ENCODE peak calls at places on chromosomes 3 and 15, in ten cellular contexts. D is RWPE1; H is fibroblast of lung; V is heart left ventricle; G is IMR-90; T is effector memory CD4-positive, alpha-beta T cell; F is heart right ventricle; Q is A549; N is sigmoid colon; R is tibial artery. E is an unnamed sample.

GRCh38 chr3:195563317-195563716 is 20.2 kb upstream of the PPP1R2 start:
- DNase-seq in D (no peak), H (no peak), V (no peak), G (no peak), T (no peak), F (no peak), Q (no peak), N (no peak), R (no peak), E (no peak)

GRCh38 chr15:69848551-69849231 is 249.0 kb downstream of the TLE3 start:
- DNase-seq in D (peak), H (no peak), V (no peak), G (no peak), T (no peak), F (no peak), Q (no peak), N (no peak), R (no peak), E (no peak)

GRCh38 chr3:16994842-16995535 is 110.2 kb downstream of the PLCL2 start:
- DNase-seq in D (no peak), H (no peak), V (no peak), G (no peak), T (no peak), F (no peak), Q (peak), N (no peak), R (no peak), E (no peak)

GRCh38 chr15:70088887-70089691 is 8.6 kb downstream of the TLE3 start:
- DNase-seq in D (no peak), H (peak), V (peak), G (peak), T (no peak), F (peak), Q (no peak), N (no peak), R (no peak), E (no peak)

GRCh38 chr15:35545316-35545824 is 595 bp downstream of the DPH6 start:
- DNase-seq in D (peak), H (peak), V (peak), G (peak), T (no peak), F (peak), Q (peak), N (peak), R (peak), E (no peak)

GRCh38 chr15:77702211-77702957 is 69.7 kb upstream of the LINGO1 start:
- DNase-seq in D (peak), H (peak), V (no peak), G (peak), T (no peak), F (no peak), Q (peak), N (no peak), R (no peak), E (no peak)

GRCh38 chr15:90343391-90343790 is 8.7 kb upstream of the ZNF774 start:
- DNase-seq in D (peak), H (peak), V (no peak), G (peak), T (no peak), F (no peak), Q (no peak), N (no peak), R (no peak), E (no peak)

GRCh38 chr3:178385280-178385952 is 150.8 kb upstream of the KCNMB2 start:
- DNase-seq in D (peak), H (peak), V (no peak), G (peak), T (no peak), F (no peak), Q (no peak), N (no peak), R (no peak), E (peak)

GRCh38 chr3:194313642-194314430 is 37.3 kb downstream of the CPN2 start:
- DNase-seq in D (no peak), H (peak), V (no peak), G (no peak), T (no peak), F (peak), Q (no peak), N (peak), R (peak), E (no peak)

GRCh38 chr3:194315088-194315964 is 35.8 kb downstream of the CPN2 start:
- DNase-seq in D (peak), H (peak), V (peak), G (peak), T (peak), F (peak), Q (peak), N (peak), R (peak), E (peak)

GRCh38 chr3:194314669-194315068 is 36.5 kb downstream of the CPN2 start:
- DNase-seq in D (no peak), H (no peak), V (no peak), G (no peak), T (no peak), F (no peak), Q (no peak), N (no peak), R (no peak), E (no peak)

GRCh38 chr3:194316918-194317317 is 34.2 kb downstream of the CPN2 start:
- DNase-seq in D (no peak), H (no peak), V (no peak), G (no peak), T (no peak), F (no peak), Q (no peak), N (no peak), R (no peak), E (no peak)

DNA sequence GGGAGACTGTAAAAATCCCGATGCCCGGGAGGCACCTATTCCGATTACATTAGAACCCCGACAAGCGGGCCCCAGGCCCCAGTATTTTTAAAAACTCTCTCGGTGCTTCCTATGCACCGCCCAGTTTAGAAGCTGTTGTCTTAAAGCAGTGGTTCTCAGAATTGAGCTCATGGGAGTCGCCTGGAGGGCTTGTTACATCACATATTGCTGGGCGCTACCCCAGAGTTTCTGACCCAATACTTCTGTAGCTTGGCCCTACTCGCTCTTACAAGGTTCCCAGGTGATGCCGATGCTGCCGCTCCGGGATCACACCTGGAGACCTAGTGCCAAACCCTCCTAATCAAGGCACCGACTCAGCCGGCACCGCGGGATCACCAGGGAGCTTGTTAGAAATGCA is 35.2 kb downstream of the CPN2 start:
- DNase-seq in D (peak), H (no peak), V (no peak), G (no peak), T (no peak), F (no peak), Q (no peak), N (peak), R (no peak), E (no peak)
- H3K27ac ChIP-seq in D (peak), H (no peak), V (no peak), G (no peak), T (no peak), F (no peak), Q (peak), N (peak), R (no peak), E (no peak)

DNA sequence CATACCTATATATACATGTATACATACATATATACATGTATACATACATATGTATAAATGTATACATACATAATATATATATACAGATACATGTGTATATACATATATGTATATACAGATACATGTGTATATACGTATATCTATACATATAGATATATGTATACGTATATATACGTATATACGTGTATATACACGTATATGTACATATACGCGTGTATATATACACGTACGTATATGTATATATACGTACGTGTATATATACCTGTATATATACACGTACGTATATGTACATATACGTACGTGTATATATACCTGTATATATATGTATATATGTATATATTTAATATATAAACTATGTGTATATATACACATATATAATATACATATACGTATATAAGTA is 955.2 kb downstream of the AGBL1 start:
- DNase-seq in D (no peak), H (no peak), V (no peak), G (no peak), T (no peak), F (no peak), Q (no peak), N (no peak), R (no peak), E (no peak)
- H3K27ac ChIP-seq in D (no peak), H (no peak), V (no peak), G (no peak), T (no peak), F (no peak), Q (no peak), N (no peak), R (no peak), E (no peak)

GRCh38 chr15:81336568-81336967 is 12.6 kb upstream of the STARD5 start:
- DNase-seq in D (peak), H (peak), V (no peak), G (peak), T (no peak), F (no peak), Q (peak), N (no peak), R (no peak), E (no peak)

GRCh38 chr15:81335631-81336030 is 11.7 kb upstream of the STARD5 start:
- DNase-seq in D (no peak), H (no peak), V (no peak), G (no peak), T (no peak), F (no peak), Q (no peak), N (no peak), R (no peak), E (no peak)

GRCh38 chr15:81333363-81333762 is 9.4 kb upstream of the STARD5 start:
- DNase-seq in D (no peak), H (no peak), V (no peak), G (no peak), T (no peak), F (no peak), Q (no peak), N (no peak), R (no peak), E (no peak)

GRCh38 chr15:81337241-81337640 is 13.3 kb upstream of the STARD5 start:
- DNase-seq in D (no peak), H (no peak), V (no peak), G (no peak), T (no peak), F (no peak), Q (no peak), N (no peak), R (no peak), E (no peak)

DNA sequence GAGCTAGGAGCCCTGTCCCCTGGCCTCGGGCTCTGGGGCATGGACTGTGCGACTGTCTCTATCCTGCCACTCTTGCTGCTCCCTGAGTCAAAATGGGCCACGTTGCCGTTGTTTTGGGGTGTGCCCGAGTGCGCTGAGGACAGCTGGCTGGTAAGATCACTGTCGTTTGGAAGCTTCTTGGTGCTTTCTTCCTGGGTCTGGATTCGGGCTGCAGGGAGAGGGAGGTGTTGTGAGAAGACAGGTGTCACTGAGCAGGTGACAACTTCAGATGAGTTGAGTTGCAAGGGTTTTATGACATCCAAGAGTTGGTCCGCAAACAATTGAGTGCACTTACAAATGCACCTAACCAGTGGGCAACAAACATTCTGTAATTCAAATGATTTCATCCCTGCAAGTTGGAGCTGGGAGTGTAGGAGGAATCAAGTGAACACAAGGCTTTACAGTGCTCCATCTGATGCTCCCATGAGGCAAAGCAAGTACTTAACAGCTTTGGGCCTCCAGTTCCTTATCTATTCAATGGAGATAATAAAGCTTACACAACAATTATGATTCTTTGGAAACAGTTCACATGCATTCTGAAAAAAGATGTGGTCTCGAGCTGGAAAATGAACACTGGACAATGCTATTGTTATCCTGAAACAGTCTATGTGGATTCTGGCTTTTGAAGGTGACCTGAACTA is 11.0 kb upstream of the STARD5 start:
- DNase-seq in D (no peak), H (no peak), V (no peak), G (no peak), T (no peak), F (no peak), Q (no peak), N (no peak), R (no peak), E (no peak)
- H3K27ac ChIP-seq in D (no peak), H (no peak), V (no peak), G (no peak), T (no peak), F (no peak), Q (no peak), N (no peak), R (no peak), E (no peak)

GRCh38 chr3:147409143-147410121 is at the start of gene ZIC1:
- DNase-seq in D (no peak), H (no peak), V (no peak), G (no peak), T (no peak), F (no peak), Q (no peak), N (no peak), R (no peak), E (no peak)

GRCh38 chr3:147411777-147412176 is 2.6 kb downstream of the ZIC1 start:
- DNase-seq in D (no peak), H (no peak), V (no peak), G (no peak), T (no peak), F (no peak), Q (no peak), N (no peak), R (no peak), E (no peak)

GRCh38 chr3:147411235-147411607 is 2.1 kb downstream of the ZIC1 start:
- DNase-seq in D (no peak), H (peak), V (no peak), G (peak), T (no peak), F (no peak), Q (no peak), N (no peak), R (no peak), E (no peak)

GRCh38 chr3:147410126-147410517 is 957 bp downstream of the ZIC1 start:
- DNase-seq in D (no peak), H (no peak), V (no peak), G (no peak), T (no peak), F (no peak), Q (no peak), N (no peak), R (no peak), E (no peak)

GRCh38 chr3:147410518-147411234 is 1.5 kb downstream of the ZIC1 start:
- DNase-seq in D (no peak), H (no peak), V (no peak), G (peak), T (no peak), F (no peak), Q (no peak), N (no peak), R (no peak), E (no peak)
- H3K27ac ChIP-seq in D (no peak), H (no peak), V (no peak), G (no peak), T (no peak), F (no peak), Q (peak), N (no peak), R (no peak), E (no peak)

GRCh38 chr3:69081583-69082262 is 1.6 kb upstream of the UBA3 start:
- DNase-seq in D (peak), H (no peak), V (no peak), G (no peak), T (no peak), F (no peak), Q (no peak), N (no peak), R (no peak), E (no peak)

GRCh38 chr3:69079269-69080159 is 651 bp downstream of the UBA3 start:
- DNase-seq in D (peak), H (no peak), V (peak), G (no peak), T (no peak), F (peak), Q (no peak), N (no peak), R (no peak), E (no peak)

GRCh38 chr3:69084326-69084667 is 440 bp upstream of the ARL6IP5 start:
- DNase-seq in D (peak), H (peak), V (no peak), G (peak), T (no peak), F (no peak), Q (peak), N (no peak), R (no peak), E (no peak)

GRCh38 chr3:69082805-69083204 is 1.9 kb upstream of the ARL6IP5 start:
- DNase-seq in D (peak), H (peak), V (no peak), G (peak), T (peak), F (no peak), Q (no peak), N (no peak), R (no peak), E (no peak)

GRCh38 chr3:69080233-69080644 is at the start of gene UBA3:
- DNase-seq in D (peak), H (peak), V (peak), G (peak), T (peak), F (peak), Q (peak), N (peak), R (peak), E (peak)
- H3K27ac ChIP-seq in D (peak), H (peak), V (no peak), G (peak), T (peak), F (peak), Q (peak), N (peak), R (peak), E (peak)

E was measured in substantia nigra.